ENCODE peak calls at places on chromosomes 5 and 9, in seven cellular contexts. Q, G, D, P, F, B and M are unnamed samples.

GRCh38 chr5:81895312-81895711 is 76.5 kb upstream of the ATG10 start:
- DNase-seq in Q (no peak), G (no peak), D (no peak), P (no peak), F (no peak), B (no peak), M (no peak)

GRCh38 chr5:143413964-143414669 is 10.6 kb upstream of the NR3C1 start:
- DNase-seq in Q (no peak), G (no peak), D (no peak), P (no peak), F (no peak), B (no peak), M (no peak)

GRCh38 chr5:132439521-132440206 is 50.9 kb downstream of the IRF1 start:
- DNase-seq in Q (peak; percentile 66), G (no peak), D (no peak), P (peak; percentile 69), F (peak; percentile 42), B (peak; percentile 41), M (peak; percentile 84)

GRCh38 chr5:8316608-8317007 is 447.7 kb downstream of the MTRR start:
- DNase-seq in Q (no peak), G (no peak), D (no peak), P (no peak), F (no peak), B (no peak), M (no peak)

GRCh38 chr9:15280647-15281046 is 26.4 kb downstream of the TTC39B start:
- DNase-seq in Q (no peak), G (no peak), D (no peak), P (no peak), F (no peak), B (no peak), M (no peak)

GRCh38 chr5:94024101-94024500 is 282.7 kb upstream of the POU5F2 start:
- DNase-seq in Q (no peak), G (no peak), D (no peak), P (no peak), F (no peak), B (no peak), M (no peak)

GRCh38 chr9:127034691-127035090 is 87.7 kb downstream of the ANGPTL2 start:
- DNase-seq in Q (no peak), G (no peak), D (no peak), P (no peak), F (no peak), B (no peak), M (no peak)

GRCh38 chr5:2013301-2014057 is 130.8 kb upstream of the IRX4 start:
- DNase-seq in Q (no peak), G (no peak), D (no peak), P (no peak), F (no peak), B (no peak), M (no peak)

GRCh38 chr9:14193338-14193980 is 120.5 kb downstream of the NFIB start:
- DNase-seq in Q (no peak), G (no peak), D (no peak), P (no peak), F (no peak), B (no peak), M (no peak)

GRCh38 chr5:151738125-151738848 is 20.1 kb downstream of the ATOX1 start:
- DNase-seq in Q (no peak), G (no peak), D (no peak), P (no peak), F (no peak), B (no peak), M (peak; percentile 53)

GRCh38 chr5:59354811-59355210 is 538.7 kb downstream of the PDE4D start:
- DNase-seq in Q (no peak), G (no peak), D (no peak), P (no peak), F (no peak), B (no peak), M (no peak)

GRCh38 chr9:133891741-133892140 is 100.4 kb downstream of the VAV2 start:
- DNase-seq in Q (no peak), G (no peak), D (no peak), P (no peak), F (no peak), B (no peak), M (no peak)

GRCh38 chr5:118518720-118519119 is 469.6 kb downstream of the DTWD2 start:
- DNase-seq in Q (no peak), G (no peak), D (no peak), P (no peak), F (no peak), B (no peak), M (no peak)

GRCh38 chr9:76321185-76321828 is 72.9 kb downstream of the RFK start:
- DNase-seq in Q (no peak), G (no peak), D (peak; percentile 44), P (peak; percentile 93), F (no peak), B (no peak), M (no peak)

GRCh38 chr9:107557236-107557990 is 67.8 kb upstream of the KLF4 start:
- DNase-seq in Q (no peak), G (no peak), D (no peak), P (no peak), F (no peak), B (no peak), M (no peak)

GRCh38 chr5:144332265-144332664 is 161.6 kb downstream of the KCTD16 start:
- DNase-seq in Q (no peak), G (no peak), D (no peak), P (no peak), F (peak; percentile 54), B (no peak), M (no peak)

GRCh38 chr5:135108992-135109391 is 75.0 kb upstream of the PITX1 start:
- DNase-seq in Q (no peak), G (no peak), D (no peak), P (no peak), F (no peak), B (no peak), M (no peak)

GRCh38 chr9:98182069-98182820 is 10.2 kb downstream of the CORO2A start:
- DNase-seq in Q (no peak), G (no peak), D (no peak), P (no peak), F (no peak), B (no peak), M (no peak)

GRCh38 chr5:150181035-150181434 is 8.8 kb upstream of the SLC6A7 start:
- DNase-seq in Q (peak; percentile 76), G (no peak), D (no peak), P (no peak), F (no peak), B (no peak), M (no peak)

GRCh38 chr9:2132484-2133082 is 117.4 kb downstream of the SMARCA2 start:
- DNase-seq in Q (no peak), G (no peak), D (peak; percentile 34), P (no peak), F (no peak), B (no peak), M (no peak)

GRCh38 chr5:132466453-132467291 is 23.9 kb downstream of the IRF1 start:
- DNase-seq in Q (peak; percentile 74), G (no peak), D (no peak), P (no peak), F (peak; percentile 24), B (no peak), M (peak; percentile 62)

GRCh38 chr5:149271195-149271716 is 403 bp upstream of the AFAP1L1 start:
- DNase-seq in Q (no peak), G (no peak), D (peak; percentile 19), P (no peak), F (no peak), B (no peak), M (no peak)

GRCh38 chr9:35285731-35286130 is 123.9 kb downstream of the UNC13B start:
- DNase-seq in Q (no peak), G (no peak), D (no peak), P (no peak), F (no peak), B (no peak), M (no peak)

GRCh38 chr9:33153001-33153400 is 14.1 kb downstream of the B4GALT1 start:
- DNase-seq in Q (no peak), G (no peak), D (no peak), P (no peak), F (no peak), B (no peak), M (no peak)

GRCh38 chr9:98642661-98643312 is 65.9 kb downstream of the GABBR2 start:
- DNase-seq in Q (no peak), G (no peak), D (no peak), P (no peak), F (no peak), B (no peak), M (no peak)

DNA sequence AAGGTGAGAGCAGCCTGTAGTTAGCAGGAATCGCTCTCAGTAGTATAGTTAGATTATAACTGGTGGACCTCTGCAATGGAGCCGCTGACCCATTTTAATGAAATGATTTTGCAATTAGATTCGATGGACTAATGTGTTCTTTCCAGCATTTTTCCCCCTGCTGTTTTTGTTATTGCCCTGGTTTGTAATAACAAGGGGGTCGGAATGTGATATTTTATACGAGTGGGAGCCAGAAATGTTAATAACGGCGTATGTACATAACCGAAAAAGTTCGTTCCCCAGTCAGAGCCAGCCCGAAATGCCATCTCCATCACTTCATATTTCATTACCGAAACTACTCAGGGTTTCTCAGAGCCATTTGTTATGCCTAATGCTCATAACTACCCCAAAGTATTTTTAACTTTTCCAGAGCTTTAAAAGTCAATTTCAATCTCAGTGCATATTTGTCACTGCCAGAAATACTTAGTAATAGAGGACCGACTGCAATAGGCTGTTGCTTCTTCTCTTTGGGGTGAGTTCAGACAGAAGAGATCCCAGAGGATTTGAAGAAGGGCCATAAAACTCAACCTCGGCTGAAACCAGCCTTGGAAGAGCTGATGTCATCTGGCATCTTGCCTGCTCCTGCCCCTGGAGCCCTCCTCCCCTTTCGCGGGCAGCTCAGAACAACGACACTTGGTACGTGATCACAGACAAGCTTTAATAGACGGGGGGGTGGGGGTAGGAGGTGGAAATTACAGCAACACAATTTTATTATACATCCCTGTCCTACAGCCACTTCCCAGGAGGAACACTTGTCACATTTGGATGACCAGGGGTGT is 186.3 kb upstream of the PANK3 start:
- DNase-seq in Q (no peak), G (no peak), D (no peak), P (no peak), F (no peak), B (no peak), M (peak; percentile 63)
- TF ChIP-seq POLR2A in Q (no peak), G (no peak), D (no peak), P (no peak), F (no peak), B (no peak), M (no peak)

DNA sequence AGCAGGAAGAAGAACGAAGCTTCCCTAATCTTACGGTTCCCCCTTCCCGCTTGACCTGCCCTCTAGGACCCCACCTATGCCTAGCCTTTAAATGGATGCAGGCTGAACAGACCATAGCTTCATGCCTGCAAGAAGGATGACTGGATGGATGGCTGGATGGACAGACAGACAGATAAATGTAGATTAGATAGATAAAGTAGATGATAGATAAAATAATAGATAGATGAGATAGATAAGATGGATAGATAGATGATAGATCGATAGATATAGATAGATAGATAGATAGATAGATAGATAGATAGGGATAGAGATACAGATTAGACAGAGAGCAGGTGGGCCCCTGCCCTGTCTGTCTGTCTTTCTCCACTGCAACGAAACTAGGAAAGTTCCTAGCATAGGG is 72.0 kb downstream of the GPR21 start:
- DNase-seq in Q (no peak), G (no peak), D (no peak), P (no peak), F (no peak), B (no peak), M (no peak)
- TF ChIP-seq POLR2A in Q (no peak), G (no peak), D (no peak), P (no peak), F (no peak), B (no peak), M (no peak)

GRCh38 chr9:136644593-136645342 is 17.9 kb upstream of the EGFL7 start:
- DNase-seq in Q (peak; percentile 58), G (no peak), D (peak; percentile 88), P (peak; percentile 100), F (no peak), B (peak; percentile 65), M (peak; percentile 77)
- TF ChIP-seq POLR2A in Q (peak; percentile 26), G (no peak), D (no peak), P (no peak), F (no peak), B (peak; percentile 33), M (peak; percentile 25)

GRCh38 chr5:134003957-134004625 is 684 bp downstream of the VDAC1 start:
- DNase-seq in Q (peak; percentile 60), G (no peak), D (no peak), P (no peak), F (peak; percentile 59), B (no peak), M (peak; percentile 54)
- TF ChIP-seq POLR2A in Q (no peak), G (no peak), D (no peak), P (peak; percentile 15), F (no peak), B (peak; percentile 1), M (peak; percentile 12)